ENCODE peak calls at places on chromosomes 4 and X, in seven cellular contexts. I is PC-3, A is GM23248, L is PC-9, P is hepatocyte, R is OCI-LY7, T is SK-N-SH. G is an unnamed sample.

GRCh38 chrX:153443476-153444332 is 2.2 kb downstream of the TREX2 start:
- DNase-seq in L (peak; percentile 43), A (no peak), I (peak; percentile 47), T (no peak), P (no peak), R (no peak), G (no peak)

GRCh38 chr4:124804584-124804983 is 92.1 kb upstream of the ANKRD50 start:
- DNase-seq in L (no peak), P (no peak), T (no peak), A (peak; percentile 6), R (no peak), I (no peak), G (no peak)

GRCh38 chr4:112214397-112215264 is 17.0 kb upstream of the AP1AR start:
- DNase-seq in R (peak; percentile 51), T (peak; percentile 56), L (no peak), A (peak; percentile 62), I (peak; percentile 55), P (peak; percentile 34), G (no peak)

GRCh38 chr4:44766453-44766852 is 40.1 kb upstream of the GNPDA2 start:
- DNase-seq in A (no peak), L (no peak), R (no peak), I (no peak), P (no peak), T (no peak), G (no peak)

GRCh38 chr4:72582853-72583252 is 13.8 kb upstream of the ADAMTS3 start:
- DNase-seq in I (no peak), R (no peak), T (no peak), P (no peak), L (no peak), A (no peak), G (no peak)

GRCh38 chrX:129959493-129959832 is 23.0 kb upstream of the BCORL1 start:
- DNase-seq in R (no peak), T (no peak), L (no peak), P (peak; percentile 66), A (peak; percentile 66), I (no peak), G (no peak)

GRCh38 chr4:101806914-101807313 is 16.4 kb downstream of the BANK1 start:
- DNase-seq in T (no peak), L (no peak), I (no peak), P (no peak), R (peak; percentile 81), A (peak; percentile 58), G (peak; percentile 96)

GRCh38 chr4:169397762-169398161 is 127.0 kb upstream of the SH3RF1 start:
- DNase-seq in L (no peak), R (no peak), A (peak; percentile 65), T (no peak), I (no peak), P (no peak), G (no peak)

GRCh38 chr4:8699063-8699385 is 106.5 kb downstream of the CPZ start:
- DNase-seq in P (no peak), I (no peak), R (no peak), L (no peak), T (no peak), A (no peak), G (no peak)

GRCh38 chr4:165569031-165569430 is 190.2 kb downstream of the CPE start:
- DNase-seq in T (no peak), A (no peak), I (no peak), P (no peak), R (no peak), L (no peak), G (no peak)

GRCh38 chr4:73662709-73663546 is 42.7 kb upstream of the RASSF6 start:
- DNase-seq in T (no peak), I (peak; percentile 91), A (peak; percentile 80), L (no peak), P (peak; percentile 32), R (peak; percentile 41), G (peak; percentile 78)

GRCh38 chr4:15714616-15715015 is 11.8 kb downstream of the BST1 start:
- DNase-seq in L (no peak), R (no peak), A (peak; percentile 35), P (no peak), T (no peak), I (no peak), G (no peak)

GRCh38 chrX:39625810-39626209 is 471.9 kb downstream of the BCOR start:
- DNase-seq in T (no peak), A (no peak), P (no peak), L (no peak), R (no peak), I (no peak), G (no peak)

GRCh38 chr4:3021627-3022026 is 52.7 kb downstream of the HTT-AS start:
- DNase-seq in I (no peak), A (no peak), L (no peak), R (no peak), T (no peak), P (no peak), G (no peak)

GRCh38 chr4:125393825-125394224 is 79.1 kb downstream of the FAT4 start:
- DNase-seq in R (no peak), L (no peak), I (peak; percentile 5), P (no peak), T (no peak), A (no peak), G (no peak)

GRCh38 chr4:124526760-124527159 is 185.8 kb downstream of the ANKRD50 start:
- DNase-seq in A (no peak), P (no peak), R (no peak), L (no peak), I (no peak), T (no peak), G (no peak)

GRCh38 chr4:164730705-164731393 is 23.1 kb upstream of the SMIM31 start:
- DNase-seq in P (no peak), L (no peak), A (no peak), R (no peak), T (no peak), I (no peak), G (no peak)

GRCh38 chrX:45850775-45851433 is 650.2 kb upstream of the DIPK2B start:
- DNase-seq in I (peak; percentile 37), R (no peak), P (peak; percentile 50), L (peak; percentile 8), A (peak; percentile 60), T (peak; percentile 8), G (no peak)

GRCh38 chr4:32025840-32026459 is 1305.8 kb downstream of the PCDH7 start:
- DNase-seq in P (peak; percentile 72), I (peak; percentile 51), A (no peak), R (no peak), L (no peak), T (no peak), G (no peak)

GRCh38 chr4:113450681-113451080 is 310.9 kb downstream of the CAMK2D start:
- DNase-seq in T (no peak), L (no peak), I (no peak), R (no peak), P (no peak), A (no peak), G (no peak)

GRCh38 chr4:113452152-113452551 is 309.4 kb downstream of the CAMK2D start:
- DNase-seq in T (no peak), R (no peak), P (no peak), A (no peak), L (no peak), I (no peak), G (no peak)

GRCh38 chr4:113449407-113449974 is 312.0 kb downstream of the CAMK2D start:
- DNase-seq in T (no peak), L (no peak), I (no peak), A (peak; percentile 33), R (no peak), P (peak; percentile 25), G (no peak)

GRCh38 chr4:113455081-113455480 is 306.5 kb downstream of the CAMK2D start:
- DNase-seq in T (no peak), L (no peak), P (no peak), R (no peak), A (no peak), I (no peak), G (no peak)

GRCh38 chr4:113452868-113453620 is 308.5 kb downstream of the CAMK2D start:
- DNase-seq in I (peak; percentile 13), L (peak; percentile 33), A (no peak), T (no peak), R (peak; percentile 44), P (no peak), G (peak; percentile 68)
- H3K9me2 ChIP-seq in I (no peaks in the 10 kb centered on the region), L (no peaks in the 10 kb centered on the region), A (no peaks in the 10 kb centered on the region), T (no peaks in the 10 kb centered on the region), R (no peaks in the 10 kb centered on the region), P (no peaks in the 10 kb centered on the region), G (no peaks in the 10 kb centered on the region)

GRCh38 chr4:86452323-86452995 is 92.6 kb upstream of the MAPK10 start:
- DNase-seq in R (no peak), A (no peak), L (no peak), T (no peak), I (no peak), P (no peak), G (no peak)
- H3K9me2 ChIP-seq in R (no peaks in the 10 kb centered on the region), A (no peaks in the 10 kb centered on the region), L (no peaks in the 10 kb centered on the region), T (no peaks in the 10 kb centered on the region), I (no peaks in the 10 kb centered on the region), P (no peaks in the 10 kb centered on the region), G (no peaks in the 10 kb centered on the region)

DNA sequence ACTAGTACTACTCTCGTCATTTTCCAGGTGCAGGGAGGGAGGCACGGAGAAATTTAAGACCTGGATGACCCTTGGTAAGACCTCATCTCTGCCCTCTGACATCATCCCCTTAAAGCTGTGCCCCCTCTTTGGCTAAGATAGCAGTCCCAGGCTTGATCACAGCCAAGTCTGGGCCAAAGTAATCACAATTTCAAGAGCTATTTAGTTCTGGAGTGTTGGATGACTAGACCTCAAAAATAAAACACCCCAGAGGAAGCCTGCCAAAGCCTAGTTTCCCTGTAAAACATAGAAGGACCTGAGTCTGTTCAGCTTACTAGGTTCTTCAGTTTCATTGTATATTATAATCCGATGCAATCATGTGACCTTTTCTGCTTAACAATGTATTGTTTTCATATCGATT is 144.6 kb upstream of the ARHGEF9 start:
- DNase-seq in T (no peak), L (no peak), R (no peak), P (no peak), A (no peak), I (no peak), G (no peak)
- H3K9me2 ChIP-seq in T (no peaks in the 10 kb centered on the region), L (no peaks in the 10 kb centered on the region), R (no peaks in the 10 kb centered on the region), P (no peaks in the 10 kb centered on the region), A (no peaks in the 10 kb centered on the region), I (no peaks in the 10 kb centered on the region), G (no peaks in the 10 kb centered on the region)

GRCh38 chrX:22800360-22800759 is 199.4 kb upstream of the DDX53 start:
- DNase-seq in P (peak; percentile 7), L (peak; percentile 21), R (no peak), T (no peak), A (peak; percentile 88), I (peak; percentile 81), G (no peak)
- H3K9me2 ChIP-seq in P (no peaks in the 10 kb centered on the region), L (no peaks in the 10 kb centered on the region), R (no peaks in the 10 kb centered on the region), T (no peaks in the 10 kb centered on the region), A (no peaks in the 10 kb centered on the region), I (no peaks in the 10 kb centered on the region), G (no peaks in the 10 kb centered on the region)

DNA sequence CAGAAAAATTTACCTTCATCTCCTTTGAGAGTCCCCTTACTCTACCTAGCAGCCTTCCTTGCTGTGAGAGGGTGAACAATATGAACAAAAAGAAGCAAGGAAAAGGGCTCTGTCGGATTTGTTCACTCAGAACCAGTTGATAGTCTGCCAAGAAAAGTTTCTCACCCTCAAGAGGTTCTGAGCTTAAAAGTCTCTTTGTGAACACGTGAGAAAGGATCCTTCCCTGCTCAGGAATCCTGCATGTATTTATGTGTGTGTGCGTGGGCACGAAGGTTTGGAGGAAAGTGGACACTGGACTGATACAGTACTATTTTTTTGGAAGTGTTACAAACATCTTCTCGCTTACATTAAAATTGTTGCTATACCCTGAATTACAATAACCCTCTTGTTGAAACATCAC is 178.6 kb upstream of the JADE1 start:
- DNase-seq in R (no peak), L (no peak), A (peak; percentile 4), I (no peak), P (no peak), T (no peak), G (no peak)
- H3K9me2 ChIP-seq in R (no peaks in the 10 kb centered on the region), L (no peaks in the 10 kb centered on the region), A (no peaks in the 10 kb centered on the region), I (no peaks in the 10 kb centered on the region), P (no peaks in the 10 kb centered on the region), T (no peaks in the 10 kb centered on the region), G (no peaks in the 10 kb centered on the region)

GRCh38 chr4:42315231-42315630 is 82.1 kb upstream of the SHISA3 start:
- DNase-seq in L (no peak), I (no peak), T (no peak), P (no peak), A (no peak), R (no peak), G (no peak)
- H3K9me2 ChIP-seq in L (no peaks in the 10 kb centered on the region), I (no peaks in the 10 kb centered on the region), T (no peaks in the 10 kb centered on the region), P (no peaks in the 10 kb centered on the region), A (no peaks in the 10 kb centered on the region), R (no peaks in the 10 kb centered on the region), G (no peaks in the 10 kb centered on the region)